ENCODE peak calls at places on chromosomes 16 and 17, in five cellular contexts. One of them, this sample, is unnamed.

GRCh38 chr17:78142113-78142861 is 3.9 kb upstream of the C17orf99 start:
- DNase-seq in brain microvascular endothelial cell: peak; percentile 13
- DNase-seq in pancreas: peak; percentile 83
- DNase-seq in heart left ventricle: no peak
- DNase-seq in cardiac muscle cell: no peak
- DNase-seq in this sample: no peak

GRCh38 chr17:40430272-40431230 is 12.7 kb upstream of the IGFBP4 start:
- DNase-seq in pancreas: no peak
- DNase-seq in brain microvascular endothelial cell: no peak
- DNase-seq in heart left ventricle: no peak
- DNase-seq in cardiac muscle cell: no peak
- DNase-seq in this sample: no peak

GRCh38 chr16:57611184-57611583 is 17.2 kb upstream of the ADGRG1 start:
- DNase-seq in cardiac muscle cell: no peak
- DNase-seq in pancreas: no peak
- DNase-seq in brain microvascular endothelial cell: peak; percentile 29
- DNase-seq in heart left ventricle: no peak
- DNase-seq in this sample: no peak

GRCh38 chr17:59498421-59499307 is 66.7 kb upstream of the DHX40 start:
- DNase-seq in cardiac muscle cell: no peak
- DNase-seq in pancreas: no peak
- DNase-seq in heart left ventricle: no peak
- DNase-seq in brain microvascular endothelial cell: no peak
- DNase-seq in this sample: no peak

GRCh38 chr16:46830902-46831647 is at the start of gene C16orf87:
- DNase-seq in heart left ventricle: peak; percentile 96
- DNase-seq in cardiac muscle cell: peak; percentile 96
- DNase-seq in pancreas: peak; percentile 97
- DNase-seq in brain microvascular endothelial cell: peak; percentile 86
- DNase-seq in this sample: peak; percentile 99

GRCh38 chr17:50613007-50613406 is 21.7 kb upstream of the ABCC3 start:
- DNase-seq in cardiac muscle cell: no peak
- DNase-seq in heart left ventricle: no peak
- DNase-seq in brain microvascular endothelial cell: no peak
- DNase-seq in pancreas: no peak
- DNase-seq in this sample: no peak

GRCh38 chr17:27783951-27784350 is 16.4 kb downstream of the NOS2 start:
- DNase-seq in pancreas: no peak
- DNase-seq in heart left ventricle: no peak
- DNase-seq in brain microvascular endothelial cell: no peak
- DNase-seq in cardiac muscle cell: no peak
- DNase-seq in this sample: no peak

GRCh38 chr17:80499961-80500665 is 23.7 kb upstream of the NPTX1 start:
- DNase-seq in cardiac muscle cell: no peak
- DNase-seq in brain microvascular endothelial cell: no peak
- DNase-seq in heart left ventricle: no peak
- DNase-seq in pancreas: no peak
- DNase-seq in this sample: no peak

GRCh38 chr17:59620518-59621259 is 994 bp downstream of the CLTC start:
- DNase-seq in heart left ventricle: peak; percentile 52
- DNase-seq in brain microvascular endothelial cell: no peak
- DNase-seq in cardiac muscle cell: peak; percentile 57
- DNase-seq in pancreas: peak; percentile 59
- DNase-seq in this sample: peak; percentile 56

GRCh38 chr16:10256855-10257641 is 74.8 kb upstream of the GRIN2A start:
- DNase-seq in pancreas: peak; percentile 51
- DNase-seq in heart left ventricle: no peak
- DNase-seq in cardiac muscle cell: peak; percentile 53
- DNase-seq in brain microvascular endothelial cell: no peak
- DNase-seq in this sample: peak; percentile 30

GRCh38 chr17:57879437-57880085 is 29.7 kb upstream of the MRPS23 start:
- DNase-seq in pancreas: no peak
- DNase-seq in cardiac muscle cell: no peak
- DNase-seq in brain microvascular endothelial cell: no peak
- DNase-seq in heart left ventricle: no peak
- DNase-seq in this sample: no peak

GRCh38 chr17:59753522-59754467 is 46.3 kb downstream of the VMP1 start:
- DNase-seq in brain microvascular endothelial cell: peak; percentile 74
- DNase-seq in pancreas: no peak
- DNase-seq in heart left ventricle: no peak
- DNase-seq in cardiac muscle cell: peak; percentile 86
- DNase-seq in this sample: no peak

GRCh38 chr17:78237403-78238012 is 6.1 kb downstream of the TMEM235 start:
- DNase-seq in brain microvascular endothelial cell: no peak
- DNase-seq in pancreas: no peak
- DNase-seq in cardiac muscle cell: no peak
- DNase-seq in heart left ventricle: no peak
- DNase-seq in this sample: no peak

GRCh38 chr16:3192476-3193019 is 4.5 kb downstream of the OR1F1 start:
- DNase-seq in heart left ventricle: no peak
- DNase-seq in brain microvascular endothelial cell: no peak
- DNase-seq in pancreas: no peak
- DNase-seq in cardiac muscle cell: no peak
- DNase-seq in this sample: no peak

GRCh38 chr16:20300312-20301097 is 26.8 kb downstream of the GP2 start:
- DNase-seq in heart left ventricle: no peak
- DNase-seq in cardiac muscle cell: peak; percentile 75
- DNase-seq in brain microvascular endothelial cell: peak; percentile 34
- DNase-seq in pancreas: peak; percentile 88
- DNase-seq in this sample: no peak

GRCh38 chr16:55330726-55331647 is 7.0 kb downstream of the IRX6 start:
- DNase-seq in pancreas: no peak
- DNase-seq in heart left ventricle: peak; percentile 38
- DNase-seq in brain microvascular endothelial cell: no peak
- DNase-seq in cardiac muscle cell: peak; percentile 24
- DNase-seq in this sample: peak; percentile 70

GRCh38 chr16:63938661-63939060 is 1183.2 kb downstream of the CDH11 start:
- DNase-seq in heart left ventricle: no peak
- DNase-seq in pancreas: no peak
- DNase-seq in brain microvascular endothelial cell: peak; percentile 50
- DNase-seq in cardiac muscle cell: no peak
- DNase-seq in this sample: no peak

GRCh38 chr16:75099738-75100615 is 16.6 kb downstream of the LDHD start:
- DNase-seq in cardiac muscle cell: no peak
- DNase-seq in pancreas: no peak
- DNase-seq in heart left ventricle: peak; percentile 68
- DNase-seq in brain microvascular endothelial cell: no peak
- DNase-seq in this sample: peak; percentile 57

GRCh38 chr16:15976225-15976812 is 26.9 kb downstream of the ABCC1 start:
- DNase-seq in cardiac muscle cell: no peak
- DNase-seq in pancreas: no peak
- DNase-seq in heart left ventricle: no peak
- DNase-seq in brain microvascular endothelial cell: no peak
- DNase-seq in this sample: no peak

GRCh38 chr16:73024571-73025105 is 23.3 kb downstream of the ZFHX3 start:
- DNase-seq in pancreas: no peak
- DNase-seq in brain microvascular endothelial cell: no peak
- DNase-seq in cardiac muscle cell: no peak
- DNase-seq in heart left ventricle: no peak
- DNase-seq in this sample: no peak

GRCh38 chr16:73023752-73024570 is 24.0 kb downstream of the ZFHX3 start:
- DNase-seq in cardiac muscle cell: no peak
- DNase-seq in brain microvascular endothelial cell: no peak
- DNase-seq in pancreas: no peak
- DNase-seq in heart left ventricle: no peak
- DNase-seq in this sample: no peak

GRCh38 chr16:73021866-73022495 is 25.9 kb downstream of the ZFHX3 start:
- DNase-seq in brain microvascular endothelial cell: no peak
- DNase-seq in heart left ventricle: no peak
- DNase-seq in cardiac muscle cell: no peak
- DNase-seq in pancreas: no peak
- DNase-seq in this sample: no peak

GRCh38 chr16:73022534-73022933 is 25.4 kb downstream of the ZFHX3 start:
- DNase-seq in brain microvascular endothelial cell: no peak
- DNase-seq in pancreas: no peak
- DNase-seq in cardiac muscle cell: no peak
- DNase-seq in heart left ventricle: no peak
- DNase-seq in this sample: no peak

DNA sequence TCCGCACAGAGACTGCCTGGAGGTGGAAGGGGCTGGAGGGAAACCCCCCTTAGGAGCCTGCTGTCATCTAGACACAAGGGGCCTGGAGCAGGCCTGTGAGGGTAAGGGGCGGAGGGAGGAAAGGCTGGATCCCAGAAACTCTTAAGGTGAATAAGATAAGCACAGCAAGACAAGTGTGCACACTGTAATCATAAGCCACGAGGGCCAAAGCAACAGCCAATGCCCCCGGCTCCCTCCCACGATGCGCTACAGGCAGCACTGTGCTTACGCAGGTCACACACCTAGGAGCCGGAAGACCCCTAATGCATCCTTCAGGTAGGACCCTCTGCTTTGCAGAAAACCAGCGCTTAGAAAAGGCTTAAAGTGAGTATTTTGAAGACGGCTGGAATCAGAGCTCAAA is 24.6 kb downstream of the ZFHX3 start:
- DNase-seq in cardiac muscle cell: no peak
- DNase-seq in pancreas: no peak
- DNase-seq in brain microvascular endothelial cell: no peak
- DNase-seq in heart left ventricle: no peak
- DNase-seq in this sample: no peak
- H3K27me3 ChIP-seq in cardiac muscle cell: no peaks in the 10 kb centered on the region
- H3K27me3 ChIP-seq in pancreas: no peaks in the 10 kb centered on the region
- H3K27me3 ChIP-seq in brain microvascular endothelial cell: no peaks in the 10 kb centered on the region
- H3K27me3 ChIP-seq in heart left ventricle: no peaks in the 10 kb centered on the region
- H3K27me3 ChIP-seq in this sample: no peaks in the 10 kb centered on the region

GRCh38 chr17:13288248-13288647 is 270.4 kb upstream of the ELAC2 start:
- DNase-seq in cardiac muscle cell: no peak
- DNase-seq in pancreas: no peak
- DNase-seq in heart left ventricle: no peak
- DNase-seq in brain microvascular endothelial cell: no peak
- DNase-seq in this sample: no peak
- TF ChIP-seq CTCF in cardiac muscle cell: no peak
- TF ChIP-seq CTCF in pancreas: no peak
- TF ChIP-seq CTCF in heart left ventricle: no peak
- TF ChIP-seq CTCF in brain microvascular endothelial cell: no peak
- TF ChIP-seq CTCF in this sample: no peak

DNA sequence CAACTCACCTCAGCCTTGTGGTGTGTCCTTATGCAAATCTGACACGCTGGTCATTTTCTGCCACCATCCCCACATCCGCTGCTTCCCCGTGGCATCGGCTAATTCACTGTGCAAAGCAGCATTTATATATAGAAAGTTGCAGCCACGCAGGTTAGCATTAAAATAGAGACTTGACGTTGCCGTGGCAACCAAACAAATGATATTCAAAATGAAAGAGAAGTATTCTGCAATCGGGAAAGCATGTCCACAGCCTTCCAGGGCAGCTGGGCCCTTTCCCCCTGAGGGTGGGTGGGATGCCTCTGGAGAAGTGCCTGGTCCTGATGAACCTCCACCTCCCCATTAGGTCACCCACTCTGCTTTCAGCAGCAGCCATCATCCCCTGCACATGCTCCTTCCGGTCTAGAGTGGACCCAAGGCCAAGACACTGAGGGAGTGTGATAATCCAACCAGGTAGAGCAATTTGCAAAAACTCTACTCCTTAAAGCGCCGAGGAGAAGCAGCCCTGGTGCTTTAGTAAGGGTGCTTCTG is 138.7 kb downstream of the GAS7 start:
- DNase-seq in cardiac muscle cell: no peak
- DNase-seq in pancreas: no peak
- DNase-seq in heart left ventricle: peak; percentile 81
- DNase-seq in brain microvascular endothelial cell: no peak
- DNase-seq in this sample: no peak
- H3K27ac ChIP-seq in cardiac muscle cell: no peak overlapping the region
- H3K27ac ChIP-seq in pancreas: no peak overlapping the region
- H3K27ac ChIP-seq in heart left ventricle: peak overlapping the region; percentile 71
- H3K27ac ChIP-seq in brain microvascular endothelial cell: no peak overlapping the region
- H3K27ac ChIP-seq in this sample: no peak overlapping the region

GRCh38 chr17:61410100-61410551 is 10.5 kb downstream of the TBX2 start:
- DNase-seq in cardiac muscle cell: no peak
- DNase-seq in pancreas: peak; percentile 75
- DNase-seq in brain microvascular endothelial cell: no peak
- DNase-seq in heart left ventricle: no peak
- DNase-seq in this sample: no peak
- H3K27me3 ChIP-seq in cardiac muscle cell: peaks cover 35% of the 10 kb centered on the region
- H3K27me3 ChIP-seq in pancreas: no peaks in the 10 kb centered on the region
- H3K27me3 ChIP-seq in brain microvascular endothelial cell: no peaks in the 10 kb centered on the region
- H3K27me3 ChIP-seq in heart left ventricle: peaks cover 7% of the 10 kb centered on the region
- H3K27me3 ChIP-seq in this sample: peaks cover 32% of the 10 kb centered on the region

GRCh38 chr17:76146053-76146875 is 5.2 kb upstream of the FOXJ1 start:
- DNase-seq in cardiac muscle cell: no peak
- DNase-seq in pancreas: no peak
- DNase-seq in heart left ventricle: no peak
- DNase-seq in brain microvascular endothelial cell: no peak
- DNase-seq in this sample: no peak
- TF ChIP-seq CTCF in cardiac muscle cell: no peak
- TF ChIP-seq CTCF in pancreas: no peak
- TF ChIP-seq CTCF in heart left ventricle: no peak
- TF ChIP-seq CTCF in brain microvascular endothelial cell: no peak
- TF ChIP-seq CTCF in this sample: no peak

GRCh38 chr17:73068322-73069153 is 23.9 kb downstream of the SLC39A11 start:
- DNase-seq in cardiac muscle cell: no peak
- DNase-seq in pancreas: no peak
- DNase-seq in heart left ventricle: no peak
- DNase-seq in brain microvascular endothelial cell: peak; percentile 92
- DNase-seq in this sample: no peak
- H3K27ac ChIP-seq in cardiac muscle cell: no peak overlapping the region
- H3K27ac ChIP-seq in pancreas: no peak overlapping the region
- H3K27ac ChIP-seq in heart left ventricle: peak overlapping the region; percentile 64
- H3K27ac ChIP-seq in brain microvascular endothelial cell: peak overlapping the region; percentile 80
- H3K27ac ChIP-seq in this sample: no peak overlapping the region